ENCODE peak calls at places on chromosomes 12 and 14, in six cellular contexts. One of them, this sample, is unnamed.

GRCh38 chr14:105430535-105430934 is 10.9 kb downstream of the MTA1 start:
- DNase-seq in left lung: no peak
- DNase-seq in uterus: no peak
- DNase-seq in foreskin fibroblast: peak; percentile 60
- DNase-seq in BE2C: no peak
- DNase-seq in heart right ventricle: no peak
- DNase-seq in this sample: no peak

GRCh38 chr12:113043240-113043639 is 13.3 kb upstream of the DTX1 start:
- DNase-seq in foreskin fibroblast: no peak
- DNase-seq in heart right ventricle: no peak
- DNase-seq in left lung: no peak
- DNase-seq in uterus: no peak
- DNase-seq in BE2C: peak; percentile 34
- DNase-seq in this sample: no peak

GRCh38 chr12:107759410-107759809 is 1.5 kb downstream of the PRDM4 start:
- DNase-seq in heart right ventricle: no peak
- DNase-seq in BE2C: no peak
- DNase-seq in foreskin fibroblast: peak; percentile 82
- DNase-seq in left lung: no peak
- DNase-seq in uterus: no peak
- DNase-seq in this sample: no peak

GRCh38 chr12:6943387-6943718 is 263 bp upstream of the RNU7-1 start:
- DNase-seq in BE2C: peak; percentile 88
- DNase-seq in foreskin fibroblast: peak; percentile 88
- DNase-seq in left lung: peak; percentile 83
- DNase-seq in heart right ventricle: peak; percentile 92
- DNase-seq in uterus: peak; percentile 81
- DNase-seq in this sample: peak; percentile 89

GRCh38 chr12:25135531-25136154 is 59.3 kb downstream of the DNAI7 start:
- DNase-seq in heart right ventricle: no peak
- DNase-seq in left lung: no peak
- DNase-seq in foreskin fibroblast: no peak
- DNase-seq in uterus: no peak
- DNase-seq in BE2C: peak; percentile 24
- DNase-seq in this sample: no peak

GRCh38 chr12:128791395-128792322 is 32.1 kb downstream of the SLC15A4 start:
- DNase-seq in foreskin fibroblast: peak; percentile 19
- DNase-seq in BE2C: no peak
- DNase-seq in uterus: no peak
- DNase-seq in left lung: no peak
- DNase-seq in heart right ventricle: no peak
- DNase-seq in this sample: no peak

GRCh38 chr14:73739174-73739898 is 25.2 kb upstream of the PNMA1 start:
- DNase-seq in heart right ventricle: no peak
- DNase-seq in uterus: no peak
- DNase-seq in BE2C: no peak
- DNase-seq in foreskin fibroblast: no peak
- DNase-seq in left lung: no peak
- DNase-seq in this sample: no peak

GRCh38 chr12:24363177-24363754 is 413.8 kb upstream of the SOX5 start:
- DNase-seq in heart right ventricle: no peak
- DNase-seq in BE2C: peak; percentile 65
- DNase-seq in left lung: no peak
- DNase-seq in foreskin fibroblast: no peak
- DNase-seq in uterus: no peak
- DNase-seq in this sample: no peak

GRCh38 chr12:113479578-113480335 is 8.1 kb upstream of the LHX5 start:
- DNase-seq in uterus: no peak
- DNase-seq in left lung: no peak
- DNase-seq in heart right ventricle: peak; percentile 46
- DNase-seq in BE2C: no peak
- DNase-seq in foreskin fibroblast: no peak
- DNase-seq in this sample: no peak

GRCh38 chr12:29552324-29552927 is 54.9 kb upstream of the OVCH1 start:
- DNase-seq in heart right ventricle: peak; percentile 75
- DNase-seq in uterus: peak; percentile 65
- DNase-seq in BE2C: peak; percentile 79
- DNase-seq in foreskin fibroblast: peak; percentile 36
- DNase-seq in left lung: peak; percentile 57
- DNase-seq in this sample: peak; percentile 39

GRCh38 chr12:86683568-86683991 is 427.4 kb upstream of the MGAT4C start:
- DNase-seq in uterus: no peak
- DNase-seq in left lung: no peak
- DNase-seq in foreskin fibroblast: peak; percentile 20
- DNase-seq in BE2C: no peak
- DNase-seq in heart right ventricle: no peak
- DNase-seq in this sample: no peak

GRCh38 chr14:66444271-66444987 is 41.7 kb upstream of the CCDC196 start:
- DNase-seq in uterus: peak; percentile 21
- DNase-seq in foreskin fibroblast: peak; percentile 16
- DNase-seq in left lung: no peak
- DNase-seq in BE2C: no peak
- DNase-seq in heart right ventricle: peak; percentile 20
- DNase-seq in this sample: no peak

GRCh38 chr14:87052646-87053225 is 940.2 kb downstream of the GALC start:
- DNase-seq in uterus: no peak
- DNase-seq in BE2C: no peak
- DNase-seq in left lung: no peak
- DNase-seq in heart right ventricle: no peak
- DNase-seq in foreskin fibroblast: no peak
- DNase-seq in this sample: no peak

GRCh38 chr14:69483765-69484443 is 624 bp upstream of the PLEKHD1 start:
- DNase-seq in BE2C: no peak
- DNase-seq in uterus: peak; percentile 34
- DNase-seq in foreskin fibroblast: no peak
- DNase-seq in heart right ventricle: no peak
- DNase-seq in left lung: no peak
- DNase-seq in this sample: peak; percentile 25

GRCh38 chr14:55245657-55246268 is 25.5 kb upstream of the FBXO34 start:
- DNase-seq in left lung: no peak
- DNase-seq in foreskin fibroblast: no peak
- DNase-seq in uterus: no peak
- DNase-seq in heart right ventricle: no peak
- DNase-seq in BE2C: peak; percentile 23
- DNase-seq in this sample: no peak

GRCh38 chr14:92926931-92927330 is 4.0 kb downstream of the CHGA start:
- DNase-seq in foreskin fibroblast: no peak
- DNase-seq in left lung: no peak
- DNase-seq in uterus: no peak
- DNase-seq in heart right ventricle: no peak
- DNase-seq in BE2C: no peak
- DNase-seq in this sample: no peak

GRCh38 chr12:123891516-123892179 is 81.0 kb downstream of the CCDC92 start:
- DNase-seq in left lung: no peak
- DNase-seq in heart right ventricle: no peak
- DNase-seq in BE2C: no peak
- DNase-seq in uterus: no peak
- DNase-seq in foreskin fibroblast: no peak
- DNase-seq in this sample: no peak

GRCh38 chr12:57242691-57243454 is 8.1 kb downstream of the STAC3 start:
- DNase-seq in foreskin fibroblast: no peak
- DNase-seq in heart right ventricle: peak; percentile 46
- DNase-seq in left lung: no peak
- DNase-seq in BE2C: peak; percentile 77
- DNase-seq in uterus: no peak
- DNase-seq in this sample: peak; percentile 39

GRCh38 chr14:37709419-37710195 is 114.2 kb downstream of the TTC6 start:
- DNase-seq in heart right ventricle: no peak
- DNase-seq in uterus: no peak
- DNase-seq in left lung: no peak
- DNase-seq in BE2C: no peak
- DNase-seq in foreskin fibroblast: peak; percentile 8
- DNase-seq in this sample: no peak

GRCh38 chr12:105071981-105072380 is 12.3 kb downstream of the ALDH1L2 start:
- DNase-seq in foreskin fibroblast: no peak
- DNase-seq in BE2C: no peak
- DNase-seq in heart right ventricle: no peak
- DNase-seq in uterus: no peak
- DNase-seq in left lung: no peak
- DNase-seq in this sample: no peak

GRCh38 chr12:95201056-95201670 is 16.1 kb downstream of the FGD6 start:
- DNase-seq in heart right ventricle: no peak
- DNase-seq in BE2C: no peak
- DNase-seq in foreskin fibroblast: no peak
- DNase-seq in left lung: no peak
- DNase-seq in uterus: no peak
- DNase-seq in this sample: no peak

GRCh38 chr12:111227476-111228420 is 141.1 kb downstream of the PHETA1 start:
- DNase-seq in foreskin fibroblast: no peak
- DNase-seq in heart right ventricle: no peak
- DNase-seq in BE2C: peak; percentile 15
- DNase-seq in left lung: no peak
- DNase-seq in uterus: no peak
- DNase-seq in this sample: no peak

GRCh38 chr12:120939523-120939922 is 35.4 kb upstream of the SPPL3 start:
- DNase-seq in uterus: no peak
- DNase-seq in BE2C: no peak
- DNase-seq in heart right ventricle: peak; percentile 37
- DNase-seq in foreskin fibroblast: no peak
- DNase-seq in left lung: peak; percentile 76
- DNase-seq in this sample: no peak

GRCh38 chr12:38477341-38478090 is 160.9 kb downstream of the ALG10B start:
- DNase-seq in uterus: no peak
- DNase-seq in left lung: no peak
- DNase-seq in foreskin fibroblast: no peak
- DNase-seq in BE2C: no peak
- DNase-seq in heart right ventricle: no peak
- DNase-seq in this sample: no peak

GRCh38 chr12:89470741-89471504 is 53.7 kb downstream of the GALNT4 start:
- DNase-seq in heart right ventricle: no peak
- DNase-seq in foreskin fibroblast: no peak
- DNase-seq in left lung: no peak
- DNase-seq in uterus: no peak
- DNase-seq in BE2C: no peak
- DNase-seq in this sample: no peak

GRCh38 chr12:131101703-131102492 is 148.2 kb downstream of the ADGRD1 start:
- DNase-seq in heart right ventricle: no peak
- DNase-seq in foreskin fibroblast: no peak
- DNase-seq in BE2C: no peak
- DNase-seq in uterus: no peak
- DNase-seq in left lung: peak; percentile 29
- DNase-seq in this sample: peak; percentile 16

GRCh38 chr14:89723930-89724915 is 230.3 kb downstream of the EFCAB11 start:
- DNase-seq in foreskin fibroblast: peak; percentile 20
- DNase-seq in BE2C: no peak
- DNase-seq in left lung: no peak
- DNase-seq in uterus: no peak
- DNase-seq in heart right ventricle: no peak
- DNase-seq in this sample: no peak

DNA sequence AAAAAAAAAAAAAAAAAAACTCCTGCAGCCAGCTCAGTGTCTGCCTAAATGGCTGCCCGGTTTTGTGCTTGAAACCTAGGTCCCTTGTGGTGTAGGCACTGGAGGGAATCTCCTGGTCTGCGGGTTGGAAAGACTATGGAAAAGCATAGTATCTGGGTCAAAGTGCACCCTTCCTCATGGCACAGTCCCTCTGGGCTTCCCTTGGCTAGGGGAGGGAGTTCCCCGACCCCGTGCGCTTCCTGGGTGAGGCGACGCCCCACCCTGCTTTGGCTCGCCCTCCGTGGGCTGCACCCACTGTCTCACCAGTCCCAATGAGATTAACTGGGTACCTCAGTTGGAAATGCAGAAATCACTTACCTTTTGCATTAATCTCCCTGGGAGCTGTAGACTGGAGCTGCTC is 14.3 kb downstream of the PTCSC3 start:
- DNase-seq in heart right ventricle: no peak
- DNase-seq in foreskin fibroblast: no peak
- DNase-seq in left lung: no peak
- DNase-seq in uterus: no peak
- DNase-seq in BE2C: no peak
- DNase-seq in this sample: no peak
- H3K4me3 ChIP-seq in heart right ventricle: no peak overlapping the region
- H3K4me3 ChIP-seq in foreskin fibroblast: no peak overlapping the region
- H3K4me3 ChIP-seq in left lung: no peak overlapping the region
- H3K4me3 ChIP-seq in uterus: no peak overlapping the region
- H3K4me3 ChIP-seq in BE2C: no peak overlapping the region
- H3K4me3 ChIP-seq in this sample: no peak overlapping the region

DNA sequence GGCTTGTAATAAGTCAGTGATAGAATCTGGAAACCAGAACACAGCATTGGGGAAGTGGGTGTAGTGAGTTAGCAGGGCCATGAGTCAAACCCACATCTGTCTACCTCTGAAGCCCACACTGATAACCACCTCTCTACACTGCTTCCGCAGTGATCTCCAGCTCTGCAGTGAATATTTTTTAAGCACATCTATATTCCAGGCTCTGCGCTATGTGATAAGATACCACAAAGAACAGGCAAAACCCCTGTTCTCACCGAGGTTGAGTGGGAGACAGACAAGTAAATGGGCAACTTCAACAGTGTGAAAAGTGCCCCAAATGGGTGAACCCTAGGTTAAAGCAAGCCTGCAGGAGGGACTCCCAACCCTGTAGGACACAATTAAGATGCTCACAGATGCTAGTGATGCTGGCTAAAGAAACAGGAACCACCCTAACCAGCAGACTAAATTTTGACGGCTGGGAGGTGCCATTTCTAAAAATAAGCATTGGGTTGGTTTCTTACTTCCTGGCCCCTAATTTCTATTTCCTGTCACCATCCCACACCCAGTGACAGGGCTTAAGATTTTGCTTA is 375.0 kb downstream of the DPF3 start:
- DNase-seq in left lung: no peak
- DNase-seq in foreskin fibroblast: no peak
- DNase-seq in BE2C: no peak
- DNase-seq in heart right ventricle: no peak
- DNase-seq in uterus: no peak
- DNase-seq in this sample: no peak
- H3K4me3 ChIP-seq in left lung: no peak overlapping the region
- H3K4me3 ChIP-seq in foreskin fibroblast: no peak overlapping the region
- H3K4me3 ChIP-seq in BE2C: no peak overlapping the region
- H3K4me3 ChIP-seq in heart right ventricle: no peak overlapping the region
- H3K4me3 ChIP-seq in uterus: no peak overlapping the region
- H3K4me3 ChIP-seq in this sample: no peak overlapping the region

GRCh38 chr14:98189944-98190343 is 1082.1 kb downstream of the BCL11B start:
- DNase-seq in foreskin fibroblast: no peak
- DNase-seq in left lung: no peak
- DNase-seq in uterus: no peak
- DNase-seq in heart right ventricle: no peak
- DNase-seq in BE2C: no peak
- DNase-seq in this sample: no peak
- H3K4me3 ChIP-seq in foreskin fibroblast: no peak overlapping the region
- H3K4me3 ChIP-seq in left lung: no peak overlapping the region
- H3K4me3 ChIP-seq in uterus: no peak overlapping the region
- H3K4me3 ChIP-seq in heart right ventricle: no peak overlapping the region
- H3K4me3 ChIP-seq in BE2C: no peak overlapping the region
- H3K4me3 ChIP-seq in this sample: no peak overlapping the region

DNA sequence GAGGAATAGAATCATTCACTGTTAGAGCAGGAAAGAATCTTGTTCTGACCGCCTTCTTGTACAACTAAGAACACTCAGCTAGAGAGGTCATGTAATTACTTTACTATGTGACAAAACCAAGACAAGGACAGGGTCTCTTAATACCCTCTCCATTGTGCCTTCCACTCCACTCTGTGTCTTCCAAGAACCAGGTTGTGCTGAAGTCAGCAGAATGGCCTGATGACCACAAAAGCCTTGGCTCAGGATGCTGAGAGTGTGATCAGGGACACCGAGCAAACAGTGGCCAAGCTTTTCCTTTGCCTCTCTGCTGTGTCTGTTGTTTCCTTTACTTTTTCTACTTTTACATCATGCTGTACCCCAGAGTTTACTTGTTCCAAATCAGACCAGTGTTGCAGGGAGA is 83.2 kb upstream of the RFX4 start:
- DNase-seq in foreskin fibroblast: no peak
- DNase-seq in uterus: no peak
- DNase-seq in BE2C: no peak
- DNase-seq in left lung: no peak
- DNase-seq in heart right ventricle: no peak
- DNase-seq in this sample: no peak
- H3K4me3 ChIP-seq in foreskin fibroblast: no peak overlapping the region
- H3K4me3 ChIP-seq in uterus: no peak overlapping the region
- H3K4me3 ChIP-seq in BE2C: no peak overlapping the region
- H3K4me3 ChIP-seq in left lung: no peak overlapping the region
- H3K4me3 ChIP-seq in heart right ventricle: no peak overlapping the region
- H3K4me3 ChIP-seq in this sample: no peak overlapping the region